ENCODE peak calls at places on chromosome 16, in seven cellular contexts. L is BJ; D is osteoblast; T is lower lobe of right lung; A is anterior cingulate cortex; Y is activated naive CD4-positive, alpha-beta T cell treated with anti-CD3 and anti-CD28 coated beads, Interleukin-2, amount 50 U/mL, for 16 hours; J is HFFc6. E is an unnamed sample.

GRCh38 chr16:71352963-71353460 is 5.5 kb upstream of the CALB2 start:
- DNase-seq in L (no peak), D (peak; percentile 68), T (no peak), A (no peak), Y (no peak), J (no peak), E (no peak)

GRCh38 chr16:70715113-70715711 is 29.4 kb upstream of the MTSS2 start:
- DNase-seq in L (peak; percentile 98), D (peak; percentile 99), T (peak; percentile 75), A (peak; percentile 81), Y (no peak), J (peak; percentile 100), E (peak; percentile 100)

GRCh38 chr16:83952940-83953795 is at the start of gene OSGIN1:
- DNase-seq in L (peak; percentile 54), D (peak; percentile 99), T (peak; percentile 96), A (peak; percentile 65), Y (peak; percentile 85), J (peak; percentile 92), E (peak; percentile 94)

GRCh38 chr16:66511615-66512500 is 38.1 kb downstream of the TK2 start:
- DNase-seq in L (no peak), D (peak; percentile 87), T (no peak), A (no peak), Y (no peak), J (peak; percentile 72), E (peak; percentile 87)

GRCh38 chr16:88962478-88963152 is 14.4 kb downstream of the CBFA2T3 start:
- DNase-seq in L (no peak), D (no peak), T (peak; percentile 23), A (no peak), Y (no peak), J (no peak), E (no peak)

GRCh38 chr16:81618661-81619060 is 160.4 kb upstream of the PLCG2 start:
- DNase-seq in L (no peak), D (no peak), T (no peak), A (peak; percentile 32), Y (no peak), J (no peak), E (no peak)

GRCh38 chr16:21580807-21581206 is 18.6 kb upstream of the METTL9 start:
- DNase-seq in L (no peak), D (no peak), T (no peak), A (no peak), Y (no peak), J (no peak), E (no peak)

GRCh38 chr16:2763173-2763572 is 10.7 kb downstream of the SRRM2 start:
- DNase-seq in L (no peak), D (no peak), T (peak; percentile 2), A (no peak), Y (no peak), J (no peak), E (no peak)

GRCh38 chr16:74309789-74310781 is 13.5 kb downstream of the PSMD7 start:
- DNase-seq in L (no peak), D (peak; percentile 88), T (no peak), A (no peak), Y (no peak), J (peak; percentile 50), E (peak; percentile 59)

GRCh38 chr16:67326115-67326471 is 448 bp downstream of the KCTD19 start:
- DNase-seq in L (no peak), D (peak; percentile 77), T (no peak), A (no peak), Y (no peak), J (no peak), E (no peak)

GRCh38 chr16:21638573-21638975 is 13.8 kb downstream of the IGSF6 start:
- DNase-seq in L (no peak), D (peak; percentile 88), T (no peak), A (no peak), Y (no peak), J (peak; percentile 70), E (peak; percentile 67)

GRCh38 chr16:58584831-58585505 is 44.7 kb downstream of the CNOT1 start:
- DNase-seq in L (no peak), D (peak; percentile 47), T (no peak), A (no peak), Y (no peak), J (no peak), E (no peak)

GRCh38 chr16:8751481-8752311 is 45.7 kb downstream of the TMEM186 start:
- DNase-seq in L (peak; percentile 56), D (peak; percentile 53), T (no peak), A (no peak), Y (no peak), J (peak; percentile 25), E (peak; percentile 78)

GRCh38 chr16:76639685-76640289 is 362.6 kb downstream of the CNTNAP4 start:
- DNase-seq in L (no peak), D (no peak), T (no peak), A (no peak), Y (no peak), J (no peak), E (no peak)

GRCh38 chr16:84179612-84180320 is 7.1 kb downstream of the TAF1C start:
- DNase-seq in L (no peak), D (peak; percentile 79), T (no peak), A (no peak), Y (no peak), J (no peak), E (no peak)